ENCODE peak calls at places on chromosomes 2 and 18, in four cellular contexts. V is K562, I is IMR-90, U is HepG2. N is an unnamed sample.

GRCh38 chr2:239583171-239583878 is 182.5 kb upstream of the HDAC4 start:
- DNase-seq in V (no peak), I (no peak), U (no peak), N (no peak)

GRCh38 chr2:12856934-12857660 is 140.4 kb downstream of the TRIB2 start:
- DNase-seq in V (no peak), I (peak; percentile 75), U (no peak), N (no peak)

GRCh38 chr2:46716806-46717732 is 198.5 kb downstream of the MCFD2 start:
- DNase-seq in V (no peak), I (peak; percentile 44), U (no peak), N (no peak)

GRCh38 chr2:10094271-10094814 is 14.1 kb upstream of the CYS1 start:
- DNase-seq in V (no peak), I (no peak), U (no peak), N (no peak)

GRCh38 chr18:62045316-62045715 is 141.5 kb downstream of the PIGN start:
- DNase-seq in V (no peak), I (no peak), U (no peak), N (no peak)

GRCh38 chr18:49690307-49690706 is 123.0 kb downstream of the ACAA2 start:
- DNase-seq in V (no peak), I (peak; percentile 97), U (no peak), N (no peak)

GRCh38 chr2:47655563-47655880 is 127.4 kb upstream of the MSH6 start:
- DNase-seq in V (no peak), I (no peak), U (no peak), N (no peak)

GRCh38 chr2:24920813-24921441 is 890 bp upstream of the ADCY3 start:
- DNase-seq in V (peak; percentile 44), I (no peak), U (peak; percentile 21), N (peak; percentile 33)

GRCh38 chr18:35122586-35123224 is 81.5 kb downstream of the MAPRE2 start:
- DNase-seq in V (peak; percentile 46), I (no peak), U (no peak), N (no peak)

GRCh38 chr2:51000849-51001617 is 30.9 kb downstream of the NRXN1 start:
- DNase-seq in V (no peak), I (peak; percentile 7), U (no peak), N (no peak)

GRCh38 chr2:240783819-240784621 is 36.0 kb downstream of the KIF1A start:
- DNase-seq in V (no peak), I (no peak), U (no peak), N (no peak)

GRCh38 chr2:176140130-176140519 is 10.6 kb downstream of the HOXD8 start:
- DNase-seq in V (no peak), I (no peak), U (no peak), N (no peak)

GRCh38 chr2:75292826-75293225 is 93.5 kb upstream of the TACR1 start:
- DNase-seq in V (no peak), I (peak; percentile 83), U (no peak), N (no peak)

GRCh38 chr2:96353606-96354095 is 18.1 kb downstream of the NCAPH start:
- DNase-seq in V (no peak), I (no peak), U (no peak), N (no peak)

GRCh38 chr2:182894174-182894573 is 27.7 kb upstream of the FRZB start:
- DNase-seq in V (no peak), I (peak; percentile 40), U (no peak), N (no peak)

GRCh38 chr2:241857572-241858121 is 1.0 kb downstream of the PDCD1 start:
- DNase-seq in V (no peak), I (no peak), U (no peak), N (no peak)

GRCh38 chr2:152450176-152450575 is 115.2 kb downstream of the FMNL2 start:
- DNase-seq in V (no peak), I (no peak), U (no peak), N (no peak)

GRCh38 chr18:13630869-13631268 is 95.5 kb downstream of the FAM210A start:
- DNase-seq in V (no peak), I (no peak), U (no peak), N (no peak)

GRCh38 chr2:144234115-144234772 is 285.7 kb downstream of the ZEB2 start:
- DNase-seq in V (no peak), I (peak; percentile 27), U (no peak), N (no peak)

GRCh38 chr18:55053976-55054375 is 94.7 kb upstream of the CCDC68 start:
- DNase-seq in V (no peak), I (peak; percentile 2), U (no peak), N (no peak)

GRCh38 chr2:49351531-49351930 is 197.2 kb upstream of the FSHR start:
- DNase-seq in V (no peak), I (no peak), U (no peak), N (no peak)

GRCh38 chr18:45802814-45803492 is 22.5 kb upstream of the SIGLEC15 start:
- DNase-seq in V (no peak), I (peak; percentile 99), U (no peak), N (peak; percentile 87)

GRCh38 chr2:74735544-74735943 is 81.5 kb downstream of the SEMA4F start:
- DNase-seq in V (no peak), I (no peak), U (no peak), N (no peak)

GRCh38 chr2:209872675-209873074 is 101.0 kb downstream of the UNC80 start:
- DNase-seq in V (no peak), I (no peak), U (peak; percentile 34), N (no peak)

GRCh38 chr2:73091164-73091563 is 19.7 kb upstream of the SFXN5 start:
- DNase-seq in V (no peak), I (peak; percentile 52), U (peak; percentile 84), N (no peak)

GRCh38 chr2:218961651-218962570 is 2.4 kb downstream of the CDK5R2 start:
- DNase-seq in V (peak; percentile 77), I (no peak), U (no peak), N (no peak)

GRCh38 chr2:36329251-36329650 is 26.3 kb upstream of the CRIM1 start:
- DNase-seq in V (no peak), I (peak; percentile 36), U (no peak), N (no peak)

GRCh38 chr2:229715895-229716507 is 1.6 kb upstream of the DNER start:
- DNase-seq in V (peak; percentile 22), I (no peak), U (peak; percentile 34), N (peak; percentile 30)

GRCh38 chr2:212536385-212537310 is 2.0 kb downstream of the ERBB4 start:
- DNase-seq in V (no peak), I (no peak), U (no peak), N (no peak)

GRCh38 chr2:218859556-218859993 is at the start of gene WNT6:
- DNase-seq in V (no peak), I (no peak), U (no peak), N (no peak)

GRCh38 chr18:10497350-10497749 is 28.5 kb upstream of the NAPG start:
- DNase-seq in V (no peak), I (no peak), U (no peak), N (no peak)

GRCh38 chr2:127620867-127621266 is 25.1 kb upstream of the GPR17 start:
- DNase-seq in V (no peak), I (no peak), U (no peak), N (no peak)

GRCh38 chr2:170711774-170712652 is 3.1 kb upstream of the SP5 start:
- DNase-seq in V (no peak), I (no peak), U (peak; percentile 99), N (no peak)

GRCh38 chr2:109057686-109058085 is 68.7 kb upstream of the EDAR start:
- DNase-seq in V (no peak), I (no peak), U (no peak), N (no peak)

GRCh38 chr2:150450765-150451164 is 36.7 kb downstream of the RND3 start:
- DNase-seq in V (no peak), I (peak; percentile 35), U (no peak), N (no peak)
- TF ChIP-seq MAZ in V (no peak), I (no peak), U (no peak), N (no peak)

DNA sequence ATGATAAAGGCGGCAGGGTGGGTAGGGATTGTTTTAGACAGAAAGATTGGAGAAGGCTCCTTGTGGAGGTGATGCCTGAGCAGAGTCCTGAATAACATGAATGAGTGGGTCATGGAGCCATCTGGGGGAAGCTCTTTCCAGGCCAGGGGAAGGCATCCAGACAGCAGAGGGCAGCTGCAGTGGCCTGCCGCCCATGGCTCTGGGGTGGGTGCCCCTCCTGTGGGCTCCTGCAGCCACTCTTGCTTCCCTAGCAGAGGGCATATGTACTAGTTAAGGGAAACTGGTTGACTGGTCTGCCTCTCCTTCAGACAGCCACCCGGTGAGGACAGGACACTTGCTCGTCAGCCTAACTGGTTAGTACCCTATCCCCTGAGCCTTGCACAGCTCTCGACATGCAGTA is 46.5 kb upstream of the SLC1A4 start:
- DNase-seq in V (no peak), I (no peak), U (no peak), N (no peak)
- TF ChIP-seq MAZ in V (no peak), I (no peak), U (no peak), N (no peak)

GRCh38 chr2:95300391-95300938 is 3.3 kb downstream of the KCNIP3 start:
- DNase-seq in V (no peak), I (no peak), U (no peak), N (no peak)
- TF ChIP-seq MAZ in V (no peak), I (no peak), U (no peak), N (no peak)

DNA sequence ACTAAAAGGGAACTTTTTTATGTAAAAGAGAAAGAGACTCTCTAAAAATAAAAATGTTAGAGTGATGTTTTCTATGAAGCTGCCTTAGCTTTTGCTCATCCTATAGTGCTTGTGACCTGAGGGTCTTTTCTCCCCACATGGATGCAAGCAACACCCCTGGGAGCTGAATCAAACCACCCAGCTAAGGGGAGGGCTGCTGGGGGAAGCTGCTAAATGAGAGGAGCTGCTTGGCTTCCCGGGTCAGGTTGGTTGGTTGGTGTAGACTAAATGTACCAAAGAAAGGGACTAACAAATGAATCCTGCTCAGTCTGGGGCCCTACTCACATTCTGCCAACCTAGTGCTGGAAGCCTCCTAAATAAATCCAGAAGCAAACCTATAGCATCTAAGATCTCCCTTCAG is 35.0 kb downstream of the AFF3 start:
- DNase-seq in V (no peak), I (no peak), U (no peak), N (no peak)
- TF ChIP-seq MAZ in V (no peak), I (no peak), U (no peak), N (no peak)

DNA sequence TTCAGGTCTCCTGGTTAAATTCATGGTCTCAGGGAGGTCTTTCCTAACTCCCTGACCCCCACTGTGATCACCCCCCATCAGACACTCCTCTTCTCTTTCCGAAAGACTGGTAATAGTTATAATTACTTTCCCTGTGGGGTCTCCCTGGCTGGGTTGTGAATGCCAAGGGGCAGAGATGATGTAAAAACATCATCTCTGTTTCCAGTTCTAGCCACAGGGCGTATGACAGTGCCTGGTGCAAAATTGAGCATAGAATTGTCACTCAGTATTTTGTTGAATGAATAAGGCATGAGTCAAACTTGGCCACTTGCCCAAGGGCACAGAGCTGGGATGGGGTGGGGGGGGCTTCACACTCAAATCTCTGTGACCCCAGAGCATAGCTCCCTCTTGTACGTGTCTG is 65.2 kb downstream of the LTBP1 start:
- DNase-seq in V (no peak), I (no peak), U (no peak), N (no peak)
- TF ChIP-seq MAZ in V (no peak), I (no peak), U (no peak), N (no peak)

DNA sequence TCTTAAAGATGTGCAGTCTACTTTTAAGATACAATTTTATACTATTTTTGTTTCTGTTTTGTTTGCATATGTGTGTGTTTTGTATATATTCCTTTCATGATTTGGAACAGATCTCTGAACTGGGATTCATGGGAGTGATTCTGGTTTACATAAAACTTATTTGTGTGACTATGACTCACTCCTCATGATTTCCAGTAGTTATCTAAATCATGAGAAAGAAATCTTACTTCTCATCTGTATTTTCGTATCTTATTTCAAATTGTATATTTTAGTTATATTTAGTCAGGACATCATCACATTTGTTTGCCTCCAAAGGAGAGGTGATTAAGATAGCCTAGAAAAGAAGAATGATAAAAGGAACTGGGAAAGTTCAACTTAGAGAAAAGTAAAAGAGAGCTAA is 53.4 kb downstream of the SLC39A10 start:
- DNase-seq in V (no peak), I (peak; percentile 96), U (no peak), N (no peak)
- TF ChIP-seq MAZ in V (no peak), I (no peak), U (no peak), N (no peak)